ENCODE peak calls at places on chromosomes 2 and 18, in seven cellular contexts. N is fibroblast of the aortic adventitia, U is uterus, C is sigmoid colon, I is neural crest cell, K is WTC11, Y is bronchial epithelial cell. B is an unnamed sample.
A peak's percentile ranks its signal among the peaks of the same experiment; 100 is the strongest.

GRCh38 chr18:31156831-31157763 is 5.6 kb downstream of the DSC1 start:
- DNase-seq in Y (peak; percentile 86), N (no peak), U (no peak), K (no peak), C (no peak), I (no peak), B (no peak)

GRCh38 chr2:64491426-64491825 is 32.7 kb upstream of the AFTPH start:
- DNase-seq in U (no peak), C (no peak), I (no peak), K (no peak), N (peak; percentile 50), Y (no peak), B (peak; percentile 26)

GRCh38 chr2:165833156-165833555 is 39.1 kb upstream of the GALNT3 start:
- DNase-seq in U (no peak), Y (peak; percentile 96), N (peak; percentile 58), I (no peak), K (no peak), C (no peak), B (peak; percentile 74)

GRCh38 chr2:166632616-166633015 is 138.6 kb upstream of the SCN7A start:
- DNase-seq in K (no peak), I (no peak), Y (peak; percentile 18), U (no peak), N (peak; percentile 92), C (no peak), B (peak; percentile 90)

GRCh38 chr18:26746284-26747130 is 119.0 kb downstream of the AQP4 start:
- DNase-seq in I (no peak), C (no peak), N (peak; percentile 20), Y (peak; percentile 30), U (no peak), K (no peak), B (peak; percentile 69)

GRCh38 chr2:95375532-95376221 is 26.8 kb upstream of the FAHD2A start:
- DNase-seq in Y (no peak), U (no peak), I (no peak), C (peak; percentile 33), N (no peak), K (no peak), B (no peak)

GRCh38 chr2:212124597-212124996 is 414.0 kb downstream of the ERBB4 start:
- DNase-seq in I (no peak), K (no peak), U (no peak), Y (no peak), C (no peak), N (peak; percentile 16), B (peak; percentile 14)

GRCh38 chr2:101011152-101011551 is 9.1 kb downstream of the RPL31 start:
- DNase-seq in U (no peak), N (no peak), C (peak; percentile 15), Y (no peak), K (no peak), I (no peak), B (no peak)

GRCh38 chr18:73614812-73615211 is 532.8 kb downstream of the FBXO15 start:
- DNase-seq in C (no peak), I (no peak), K (no peak), Y (peak; percentile 98), U (no peak), N (peak; percentile 94), B (peak; percentile 97)

GRCh38 chr18:2715990-2716389 is 60.5 kb downstream of the SMCHD1 start:
- DNase-seq in K (no peak), Y (no peak), U (no peak), C (no peak), I (no peak), N (no peak), B (no peak)

GRCh38 chr18:28422577-28422976 is 245.6 kb upstream of the CDH2 start:
- DNase-seq in Y (no peak), U (no peak), N (no peak), I (no peak), C (no peak), K (no peak), B (no peak)

GRCh38 chr18:8686556-8686955 is 18.8 kb upstream of the MTCL1 start:
- DNase-seq in K (no peak), I (no peak), N (no peak), Y (no peak), U (no peak), C (no peak), B (no peak)

GRCh38 chr18:76528477-76529432 is 33.7 kb upstream of the ZNF516 start:
- DNase-seq in Y (peak; percentile 72), U (peak; percentile 62), C (peak; percentile 82), K (no peak), N (peak; percentile 35), I (peak; percentile 14), B (peak; percentile 27)

GRCh38 chr2:135985826-135986393 is 484 bp upstream of the DARS1 start:
- DNase-seq in C (no peak), Y (no peak), U (no peak), I (no peak), K (no peak), N (no peak), B (no peak)

GRCh38 chr18:58242978-58243377 is 199.0 kb downstream of the NEDD4L start:
- DNase-seq in N (no peak), K (no peak), U (no peak), I (no peak), Y (no peak), C (no peak), B (no peak)

GRCh38 chr2:101440127-101440738 is 34.7 kb downstream of the RFX8 start:
- DNase-seq in Y (no peak), I (no peak), U (no peak), K (no peak), N (peak; percentile 81), C (no peak), B (no peak)

GRCh38 chr2:176554107-176555048 is 285.1 kb downstream of the MTX2 start:
- DNase-seq in Y (peak; percentile 54), N (peak; percentile 71), U (peak; percentile 38), I (peak; percentile 10), K (no peak), C (peak; percentile 68), B (peak; percentile 63)

GRCh38 chr18:24427484-24427883 is 1.0 kb downstream of the IMPACT start:
- DNase-seq in I (no peak), K (no peak), C (no peak), Y (peak; percentile 23), N (peak; percentile 11), U (no peak), B (peak; percentile 19)

GRCh38 chr2:17627434-17627833 is 86.9 kb downstream of the VSNL1 start:
- DNase-seq in N (no peak), Y (peak; percentile 40), I (no peak), K (no peak), C (no peak), U (no peak), B (no peak)
- TF ChIP-seq CTCF in N (no peak), Y (no peak), I (no peak), K (no peak), C (no peak), U (no peak), B (no peak)

GRCh38 chr2:60275958-60276357 is 277.5 kb downstream of the BCL11A start:
- DNase-seq in Y (no peak), C (no peak), U (no peak), I (no peak), K (peak; percentile 17), N (no peak), B (no peak)
- TF ChIP-seq CTCF in Y (no peak), C (no peak), U (no peak), I (no peak), K (no peak), N (no peak), B (no peak)

GRCh38 chr18:33584845-33585775 is 7.1 kb downstream of the ASXL3 start:
- DNase-seq in C (no peak), Y (peak; percentile 54), U (no peak), K (no peak), N (no peak), I (no peak), B (no peak)

GRCh38 chr18:33579868-33580205 is 1.8 kb downstream of the ASXL3 start:
- DNase-seq in U (no peak), Y (no peak), N (no peak), C (no peak), K (no peak), I (no peak), B (no peak)

GRCh38 chr18:33580540-33580939 is 2.5 kb downstream of the ASXL3 start:
- DNase-seq in U (no peak), I (no peak), Y (no peak), K (no peak), C (no peak), N (no peak), B (no peak)

GRCh38 chr18:33581816-33582215 is 3.8 kb downstream of the ASXL3 start:
- DNase-seq in Y (no peak), C (no peak), N (no peak), U (no peak), K (no peak), I (no peak), B (no peak)

DNA sequence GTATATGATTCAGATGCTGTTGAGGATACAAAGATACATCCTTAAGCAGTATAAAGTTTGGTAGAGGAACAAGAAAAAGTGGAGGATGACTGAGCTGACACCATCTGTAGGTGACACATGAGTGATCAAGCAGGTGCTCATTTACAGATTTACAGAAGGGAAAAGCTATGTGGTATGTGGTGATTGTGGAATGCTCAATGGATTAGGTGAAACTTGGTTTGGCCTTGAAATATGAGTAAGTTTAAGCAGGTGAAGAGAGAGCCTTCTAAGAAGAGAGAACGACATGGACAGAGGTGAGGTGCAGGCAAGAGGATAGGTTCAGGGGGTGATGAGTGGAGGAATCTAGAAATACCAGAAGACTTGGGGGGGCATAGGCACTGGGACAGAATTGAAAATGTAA is 5.9 kb downstream of the ASXL3 start:
- DNase-seq in N (no peak), K (no peak), Y (no peak), C (no peak), I (no peak), U (no peak), B (no peak)
- TF ChIP-seq CTCF in N (no peak), K (no peak), Y (no peak), C (no peak), I (no peak), U (no peak), B (no peak)

GRCh38 chr2:8641516-8641915 is 40.3 kb upstream of the ID2 start:
- DNase-seq in U (no peak), Y (no peak), K (no peak), I (no peak), C (no peak), N (no peak), B (no peak)

GRCh38 chr2:8643996-8644356 is 37.9 kb upstream of the ID2 start:
- DNase-seq in Y (no peak), U (no peak), I (no peak), N (no peak), K (no peak), C (no peak), B (no peak)

GRCh38 chr2:8643238-8643995 is 38.4 kb upstream of the ID2 start:
- DNase-seq in I (no peak), N (no peak), Y (no peak), K (no peak), C (no peak), U (no peak), B (no peak)

GRCh38 chr2:8640498-8640897 is 41.4 kb upstream of the ID2 start:
- DNase-seq in K (no peak), I (no peak), Y (no peak), U (no peak), N (no peak), C (peak; percentile 54), B (no peak)

GRCh38 chr2:8642332-8643078 is 39.4 kb upstream of the ID2 start:
- DNase-seq in U (no peak), C (peak; percentile 65), K (no peak), Y (no peak), N (no peak), I (no peak), B (no peak)
- TF ChIP-seq CTCF in U (no peak), C (no peak), K (no peak), Y (no peak), N (no peak), I (no peak), B (no peak)

GRCh38 chr2:230809677-230810251 is 55.0 kb upstream of the ITM2C start:
- DNase-seq in C (no peak), N (no peak), I (no peak), U (no peak), Y (no peak), K (no peak), B (peak; percentile 9)
- TF ChIP-seq CTCF in C (no peak), N (peak; percentile 40), I (peak; percentile 50), U (no peak), Y (no peak), K (no peak), B (no peak)